ENCODE peak calls at places on chromosomes 13 and 19, in nine cellular contexts. Z is heart right ventricle, B is adrenal gland, U is hepatocyte, C is tibial nerve, G is left ventricle myocardium inferior, J is WERI-Rb-1, O is fibroblast of lung, I is Peyer's patch. W is an unnamed sample.

GRCh38 chr13:48161530-48162179 is 66.8 kb upstream of the MED4 start:
- DNase-seq in Z (peak; percentile 29), B (peak; percentile 46), U (no peak), C (peak; percentile 55), G (peak; percentile 44), J (no peak), O (no peak), I (no peak), W (no peak)

GRCh38 chr19:44767295-44768180 is 10.2 kb upstream of the CBLC start:
- DNase-seq in Z (no peak), B (no peak), U (no peak), C (no peak), G (no peak), J (no peak), O (no peak), I (no peak), W (no peak)

GRCh38 chr13:77896536-77896935 is 22.1 kb downstream of the EDNRB start:
- DNase-seq in Z (no peak), B (peak; percentile 20), U (no peak), C (peak; percentile 38), G (no peak), J (no peak), O (peak; percentile 87), I (no peak), W (no peak)

GRCh38 chr19:21848706-21849105 is 12.7 kb upstream of the ZNF43 start:
- DNase-seq in Z (no peak), B (no peak), U (no peak), C (no peak), G (no peak), J (no peak), O (peak; percentile 12), I (no peak), W (no peak)

GRCh38 chr13:106381083-106381482 is 154.4 kb downstream of the EFNB2 start:
- DNase-seq in Z (no peak), B (no peak), U (peak; percentile 75), C (no peak), G (no peak), J (no peak), O (no peak), I (no peak), W (no peak)

GRCh38 chr19:35170359-35171061 is 16.0 kb downstream of the FXYD5 start:
- DNase-seq in Z (no peak), B (no peak), U (no peak), C (peak; percentile 28), G (no peak), J (no peak), O (no peak), I (no peak), W (no peak)

GRCh38 chr19:6528544-6529121 is 2.2 kb upstream of the TNFSF9 start:
- DNase-seq in Z (peak; percentile 67), B (no peak), U (no peak), C (peak; percentile 44), G (peak; percentile 74), J (no peak), O (no peak), I (peak; percentile 66), W (no peak)

GRCh38 chr19:42396248-42396541 is 6.1 kb upstream of the CNFN start:
- DNase-seq in Z (no peak), B (no peak), U (no peak), C (no peak), G (no peak), J (no peak), O (no peak), I (no peak), W (no peak)

GRCh38 chr19:2645816-2646215 is 56.7 kb downstream of the GNG7 start:
- DNase-seq in Z (no peak), B (no peak), U (no peak), C (no peak), G (no peak), J (no peak), O (no peak), I (no peak), W (no peak)

GRCh38 chr13:80386001-80386400 is 45.1 kb upstream of the SPRY2 start:
- DNase-seq in Z (no peak), B (no peak), U (no peak), C (no peak), G (no peak), J (no peak), O (no peak), I (no peak), W (no peak)

GRCh38 chr13:46735425-46735824 is 61.5 kb downstream of the ESD start:
- DNase-seq in Z (no peak), B (no peak), U (no peak), C (no peak), G (no peak), J (no peak), O (no peak), I (no peak), W (no peak)

GRCh38 chr19:48292798-48293197 is 22.9 kb downstream of the ZNF114 start:
- DNase-seq in Z (no peak), B (no peak), U (no peak), C (no peak), G (no peak), J (no peak), O (peak; percentile 47), I (no peak), W (no peak)

GRCh38 chr13:93180376-93180966 is 46.1 kb upstream of the GPC6 start:
- DNase-seq in Z (no peak), B (no peak), U (no peak), C (no peak), G (no peak), J (no peak), O (peak; percentile 41), I (no peak), W (no peak)

GRCh38 chr13:71306821-71307220 is 560.2 kb downstream of the DACH1 start:
- DNase-seq in Z (no peak), B (no peak), U (no peak), C (no peak), G (no peak), J (no peak), O (no peak), I (no peak), W (no peak)

GRCh38 chr19:4304509-4305252 is at the start of gene FSD1:
- DNase-seq in Z (peak; percentile 35), B (no peak), U (peak; percentile 71), C (no peak), G (no peak), J (peak; percentile 71), O (peak; percentile 42), I (peak; percentile 42), W (no peak)

GRCh38 chr19:40683437-40683836 is 7.0 kb downstream of the NUMBL start:
- DNase-seq in Z (no peak), B (no peak), U (no peak), C (no peak), G (no peak), J (no peak), O (no peak), I (no peak), W (no peak)

GRCh38 chr19:40467007-40467565 is 285 bp downstream of the SPTBN4 start:
- DNase-seq in Z (peak; percentile 33), B (no peak), U (peak; percentile 44), C (no peak), G (no peak), J (no peak), O (no peak), I (no peak), W (no peak)

GRCh38 chr19:7246601-7247000 is 47.6 kb downstream of the INSR start:
- DNase-seq in Z (no peak), B (no peak), U (no peak), C (no peak), G (no peak), J (no peak), O (no peak), I (no peak), W (no peak)

DNA sequence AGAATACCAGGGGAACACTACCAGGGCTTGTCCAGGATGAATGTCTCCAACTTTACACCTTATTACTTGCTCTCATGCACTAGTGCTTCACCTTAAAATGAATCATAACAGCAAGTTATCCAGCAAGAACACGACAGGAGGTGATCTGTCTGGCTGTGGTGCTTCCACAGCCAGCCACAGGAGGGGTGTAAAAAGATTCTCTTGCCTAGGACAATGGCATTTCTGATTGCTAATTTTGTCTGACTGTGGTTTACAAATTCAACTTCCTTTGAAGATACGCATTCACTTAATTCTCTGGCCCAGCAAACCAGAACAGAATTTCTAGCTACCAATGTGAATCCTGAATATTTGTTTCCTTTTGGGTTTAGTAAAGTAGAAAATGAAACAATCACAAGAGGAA is 23.1 kb upstream of the COG3 start:
- DNase-seq in Z (no peak), B (no peak), U (no peak), C (no peak), G (no peak), J (no peak), O (peak; percentile 15), I (no peak), W (no peak)
- TF ChIP-seq CTCF in Z (peak; percentile 26), B (no peak), U (peak; percentile 10), C (no peak), G (peak; percentile 55), J (no peak), O (peak; percentile 5), I (no peak), W (no peak)

GRCh38 chr19:50555033-50555432 is 13.2 kb downstream of the LRRC4B start:
- DNase-seq in Z (no peak), B (no peak), U (no peak), C (no peak), G (no peak), J (no peak), O (no peak), I (no peak), W (no peak)

GRCh38 chr19:50554212-50554611 is 14.0 kb downstream of the LRRC4B start:
- DNase-seq in Z (no peak), B (no peak), U (no peak), C (no peak), G (no peak), J (no peak), O (no peak), I (no peak), W (no peak)

GRCh38 chr19:50557009-50557613 is 11.1 kb downstream of the LRRC4B start:
- DNase-seq in Z (no peak), B (no peak), U (peak; percentile 60), C (no peak), G (no peak), J (no peak), O (no peak), I (no peak), W (no peak)

GRCh38 chr19:50556236-50557008 is 11.8 kb downstream of the LRRC4B start:
- DNase-seq in Z (peak; percentile 87), B (peak; percentile 56), U (peak; percentile 92), C (peak; percentile 47), G (peak; percentile 77), J (peak; percentile 93), O (peak; percentile 58), I (peak; percentile 56), W (no peak)

GRCh38 chr19:50555447-50556235 is 12.6 kb downstream of the LRRC4B start:
- DNase-seq in Z (peak; percentile 39), B (no peak), U (no peak), C (no peak), G (peak; percentile 28), J (peak; percentile 52), O (no peak), I (no peak), W (no peak)
- H3K4me3 ChIP-seq in Z (peak overlapping the region; percentile 48), B (no peak overlapping the region), U (peak overlapping the region; percentile 55), C (no peak overlapping the region), G (peak overlapping the region; percentile 67), J (peak overlapping the region; percentile 46), O (no peak overlapping the region), I (no peak overlapping the region), W (peak overlapping the region; percentile 43)

GRCh38 chr13:87527036-87527435 is 144.1 kb upstream of the SLITRK5 start:
- DNase-seq in Z (no peak), B (no peak), U (no peak), C (no peak), G (no peak), J (peak; percentile 66), O (no peak), I (no peak), W (no peak)
- H3K27ac ChIP-seq in Z (no peak overlapping the region), B (no peak overlapping the region), U (no peak overlapping the region), C (no peak overlapping the region), G (no peak overlapping the region), J (peak overlapping the region; percentile 1), O (no peak overlapping the region), I (no peak overlapping the region), W (no peak overlapping the region)

GRCh38 chr13:94950303-94950702 is 238.0 kb upstream of the SOX21 start:
- DNase-seq in Z (no peak), B (no peak), U (peak; percentile 36), C (no peak), G (no peak), J (peak; percentile 59), O (peak; percentile 17), I (no peak), W (no peak)
- TF ChIP-seq CTCF in Z (no peak), B (no peak), U (peak; percentile 56), C (no peak), G (no peak), J (peak; percentile 88), O (peak; percentile 32), I (no peak), W (no peak)